ENCODE peak calls at places on chromosomes 2 and 18, in eight cellular contexts. Y, M, W, P, F, H, R and S are unnamed samples. For H3K4me1, the result is how much of the 10 kb centered on the place peaks cover.

GRCh38 chr2:158725496-158725895 is 69.6 kb upstream of the DAPL1 start:
- DNase-seq in W (no peak), H (peak), F (no peak), P (peak), R (no peak), Y (no peak), M (no peak), S (no peak)

GRCh38 chr2:169393068-169393590 is 30.8 kb upstream of the LRP2 start:
- DNase-seq in P (no peak), F (no peak), R (no peak), W (no peak), H (no peak), Y (no peak), M (no peak), S (no peak)

GRCh38 chr2:160253440-160254296 is 53.6 kb upstream of the ITGB6 start:
- DNase-seq in Y (no peak), H (no peak), F (no peak), W (no peak), P (peak), R (no peak), M (no peak), S (no peak)

GRCh38 chr18:57649536-57650495 is 28.2 kb upstream of the NARS1 start:
- DNase-seq in H (no peak), R (no peak), P (peak), Y (no peak), M (no peak), F (no peak), W (no peak), S (no peak)

GRCh38 chr2:173021939-173022371 is 53.7 kb upstream of the MAP3K20 start:
- DNase-seq in Y (no peak), H (peak), F (no peak), P (peak), M (no peak), R (no peak), W (no peak), S (no peak)

GRCh38 chr2:236366049-236366387 is 101.8 kb upstream of the ASB18 start:
- DNase-seq in R (peak), P (no peak), Y (no peak), W (no peak), H (no peak), M (no peak), F (no peak), S (no peak)

GRCh38 chr2:208129804-208130712 is at the start of gene CRYGC:
- DNase-seq in P (no peak), F (no peak), R (no peak), Y (no peak), W (no peak), M (no peak), H (no peak), S (no peak)

GRCh38 chr2:200845194-200845593 is 19.3 kb downstream of the CLK1 start:
- DNase-seq in H (no peak), P (no peak), F (no peak), W (no peak), M (no peak), Y (no peak), R (no peak), S (no peak)

GRCh38 chr2:7899241-7899640 is 782.6 kb upstream of the ID2 start:
- DNase-seq in P (no peak), F (no peak), R (no peak), M (no peak), Y (no peak), W (peak), H (peak), S (no peak)

GRCh38 chr2:7736646-7737305 is 819.6 kb downstream of the RNF144A start:
- DNase-seq in W (peak), R (no peak), H (no peak), Y (no peak), F (no peak), M (no peak), P (peak), S (no peak)

GRCh38 chr2:96949153-96949520 is 37.2 kb downstream of the FAM178B start:
- DNase-seq in Y (no peak), M (no peak), R (no peak), H (no peak), W (no peak), F (no peak), P (no peak), S (no peak)

GRCh38 chr2:239429473-239430350 is 28.9 kb upstream of the HDAC4 start:
- DNase-seq in F (no peak), M (no peak), H (no peak), Y (no peak), R (no peak), P (no peak), W (no peak), S (no peak)

GRCh38 chr2:66845307-66845706 is 410.4 kb downstream of the MEIS1 start:
- DNase-seq in W (no peak), Y (no peak), P (no peak), R (no peak), F (no peak), H (no peak), M (no peak), S (no peak)

GRCh38 chr2:175837046-175837445 is 165.0 kb downstream of the LNPK start:
- DNase-seq in W (no peak), P (no peak), M (peak), F (no peak), Y (peak), R (no peak), H (no peak), S (no peak)

GRCh38 chr2:185433824-185434223 is 304.8 kb upstream of the FSIP2 start:
- DNase-seq in Y (no peak), H (peak), F (no peak), M (no peak), R (no peak), W (no peak), P (no peak), S (peak)

GRCh38 chr2:236565225-236565624 is 4.4 kb upstream of the ACKR3 start:
- DNase-seq in P (no peak), W (no peak), R (no peak), M (no peak), Y (no peak), F (no peak), H (no peak), S (no peak)

GRCh38 chr2:216987176-216987809 is 127.4 kb upstream of the TNP1 start:
- DNase-seq in M (peak), Y (peak), P (no peak), W (no peak), H (no peak), R (no peak), F (no peak), S (no peak)

GRCh38 chr18:3262234-3263171 is 570 bp downstream of the MYL12B start:
- DNase-seq in W (peak), H (peak), P (peak), M (no peak), Y (no peak), F (no peak), R (no peak), S (no peak)

GRCh38 chr2:174014699-174015070 is 49.5 kb upstream of the SP3 start:
- DNase-seq in Y (no peak), H (peak), F (no peak), M (no peak), R (no peak), P (no peak), W (no peak), S (no peak)

GRCh38 chr2:102520009-102520408 is 47.0 kb downstream of the SLC9A4 start:
- DNase-seq in Y (no peak), P (peak), H (peak), M (no peak), F (peak), W (peak), R (no peak), S (peak)

GRCh38 chr2:218286570-218287459 is 5.5 kb downstream of the TMBIM1 start:
- DNase-seq in Y (peak), H (peak), R (peak), W (peak), M (peak), P (peak), F (peak), S (peak)

GRCh38 chr2:183665976-183666375 is 541.7 kb downstream of the NUP35 start:
- DNase-seq in P (no peak), M (no peak), H (no peak), R (no peak), W (no peak), F (no peak), Y (no peak), S (no peak)

GRCh38 chr2:49021170-49021743 is 133.1 kb downstream of the FSHR start:
- DNase-seq in R (no peak), W (no peak), F (no peak), P (no peak), Y (no peak), M (no peak), H (peak), S (no peak)

GRCh38 chr2:2095360-2096093 is 235.5 kb downstream of the MYT1L start:
- DNase-seq in M (no peak), H (peak), F (no peak), Y (no peak), W (no peak), P (no peak), R (no peak), S (no peak)

GRCh38 chr18:23784811-23785245 is 95.6 kb downstream of the LAMA3 start:
- DNase-seq in Y (no peak), M (no peak), W (no peak), F (no peak), R (no peak), P (no peak), H (no peak), S (no peak)

GRCh38 chr2:57479994-57480393 is 566.6 kb upstream of the VRK2 start:
- DNase-seq in F (no peak), P (no peak), H (no peak), W (no peak), M (no peak), R (no peak), Y (no peak), S (no peak)

GRCh38 chr2:48085888-48086287 is 179.6 kb upstream of the FBXO11 start:
- DNase-seq in P (no peak), M (no peak), W (no peak), R (no peak), H (no peak), Y (no peak), F (no peak), S (no peak)

GRCh38 chr2:135055182-135055786 is 3.2 kb downstream of the RAB3GAP1 start:
- DNase-seq in H (no peak), P (peak), W (no peak), F (no peak), M (no peak), Y (no peak), R (no peak), S (no peak)

GRCh38 chr2:181466661-181467576 is 9.7 kb downstream of the ITGA4 start:
- DNase-seq in Y (peak), M (peak), P (peak), H (peak), F (peak), R (peak), W (peak), S (peak)

GRCh38 chr18:37529296-37529695 is 36.3 kb downstream of the CELF4 start:
- DNase-seq in F (no peak), W (no peak), H (no peak), M (no peak), R (no peak), P (no peak), Y (no peak), S (no peak)

GRCh38 chr2:223779877-223780276 is 57.5 kb downstream of the AP1S3 start:
- DNase-seq in H (peak), F (no peak), R (no peak), M (no peak), Y (no peak), W (peak), P (peak), S (peak)

GRCh38 chr2:128178650-128179460 is 87.9 kb downstream of the UGGT1 start:
- DNase-seq in P (peak), F (peak), W (peak), H (peak), R (no peak), Y (peak), M (peak), S (peak)
- H3K4me3 ChIP-seq in P (no peak), F (no peak), W (no peak), H (no peak), R (no peak), Y (no peak), M (no peak), S (no peak)

GRCh38 chr2:98454073-98454472 is 9.4 kb downstream of the INPP4A start:
- DNase-seq in F (no peak), H (peak), R (no peak), M (no peak), Y (no peak), P (no peak), W (no peak), S (peak)

GRCh38 chr2:98455494-98455976 is 10.9 kb downstream of the INPP4A start:
- DNase-seq in H (no peak), F (no peak), P (no peak), M (no peak), Y (no peak), R (no peak), W (no peak), S (no peak)

GRCh38 chr2:98452396-98453027 is 7.9 kb downstream of the INPP4A start:
- DNase-seq in P (no peak), H (no peak), M (no peak), R (no peak), W (no peak), Y (no peak), F (no peak), S (no peak)

GRCh38 chr2:98453531-98453930 is 8.9 kb downstream of the INPP4A start:
- DNase-seq in M (no peak), W (no peak), R (no peak), Y (no peak), F (no peak), P (no peak), H (no peak), S (no peak)

DNA sequence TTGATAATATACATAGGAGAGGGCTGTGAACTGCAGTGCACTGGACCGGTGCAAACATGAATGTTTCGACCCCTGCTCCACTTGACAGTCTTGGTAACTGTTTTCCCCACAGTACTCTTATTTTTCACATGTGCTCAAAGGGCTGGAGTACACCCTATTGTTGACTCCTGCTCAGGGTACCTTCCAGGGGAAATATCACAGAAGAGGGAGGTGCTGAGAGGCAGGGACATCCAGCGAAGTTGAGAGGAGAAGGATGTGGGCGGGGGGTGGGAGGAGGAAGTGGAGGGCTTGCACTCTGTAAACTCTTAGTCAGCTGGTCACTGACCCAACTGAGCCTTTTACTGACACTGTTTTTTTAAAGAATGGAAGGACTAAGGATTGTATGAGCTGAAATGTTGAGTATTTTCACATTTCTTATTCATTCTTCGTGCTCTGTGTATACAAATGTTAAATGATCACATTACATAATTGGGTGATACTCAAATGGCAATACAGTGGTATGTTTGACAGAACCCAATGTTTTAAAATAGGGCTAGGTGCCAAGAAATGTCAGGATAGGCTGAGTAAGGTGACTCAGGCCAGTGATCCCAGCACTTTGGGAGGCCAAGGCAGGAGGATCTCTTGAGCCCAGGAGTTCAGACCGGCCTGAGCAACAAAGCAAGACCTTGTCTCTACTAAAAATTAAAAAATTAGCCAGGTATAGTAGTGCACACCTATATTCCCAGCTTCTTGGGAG is 10.0 kb downstream of the INPP4A start:
- DNase-seq in F (no peak), P (peak), R (no peak), Y (no peak), W (peak), M (no peak), H (peak), S (no peak)
- H3K4me1 ChIP-seq in F (half or more), P (half or more), R (under half), Y (under half), W (under half), M (under half), H (under half), S (under half)

DNA sequence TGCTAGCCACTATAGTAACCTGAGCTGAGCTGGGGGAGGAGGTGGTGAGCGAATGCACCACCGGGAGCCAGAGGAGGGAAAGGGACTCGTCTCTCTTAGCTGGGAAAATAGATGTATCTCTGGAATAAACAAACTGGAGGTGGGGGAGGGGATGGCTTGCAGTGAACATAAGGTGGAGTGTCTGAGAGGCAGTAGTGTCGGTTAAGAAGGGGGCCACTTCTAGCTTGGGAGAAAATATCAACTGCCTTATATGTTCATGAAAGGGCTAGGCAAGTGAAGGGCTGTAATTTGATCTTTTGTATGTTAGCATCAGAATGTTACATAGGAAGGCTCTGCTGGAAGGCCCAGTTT is 2.2 kb downstream of the SETBP1 start:
- DNase-seq in Y (peak), F (peak), R (no peak), M (peak), P (no peak), H (peak), W (no peak), S (no peak)
- H3K4me3 ChIP-seq in Y (peak), F (peak), R (peak), M (peak), P (no peak), H (peak), W (no peak), S (peak)

DNA sequence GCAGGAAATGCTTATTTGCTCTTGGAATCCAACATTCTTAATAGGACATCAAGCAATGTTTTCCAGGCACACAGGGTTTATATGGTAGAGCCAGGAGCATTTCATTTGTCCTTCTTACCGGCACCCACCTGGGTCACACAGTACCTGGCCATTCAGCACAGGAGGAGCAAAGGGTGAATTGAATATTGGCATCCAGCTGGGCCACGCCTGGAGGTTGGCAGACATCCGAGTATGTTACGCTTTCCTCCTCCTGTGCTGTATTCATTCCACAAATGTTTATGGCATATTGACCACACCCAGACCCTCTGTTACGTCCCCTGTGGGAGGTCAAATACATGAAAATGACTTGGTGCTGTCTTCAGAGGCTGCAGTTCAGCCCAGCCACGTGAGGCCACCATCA is 206.2 kb downstream of the RTP5 start:
- DNase-seq in R (no peak), F (peak), Y (no peak), W (no peak), H (no peak), P (peak), M (no peak), S (no peak)
- H3K4me1 ChIP-seq in R (under half), F (under half), Y (under half), W (under half), H (under half), P (under half), M (under half), S (under half)

GRCh38 chr2:186589733-186590537 is at the start of gene ITGAV:
- DNase-seq in H (peak), W (peak), Y (peak), P (peak), M (peak), F (peak), R (peak), S (peak)

GRCh38 chr2:186590538-186591441 is 934 bp downstream of the ITGAV start:
- DNase-seq in H (peak), Y (no peak), M (no peak), F (no peak), P (peak), R (no peak), W (peak), S (no peak)

GRCh38 chr2:186595219-186595618 is 5.4 kb downstream of the ITGAV start:
- DNase-seq in F (peak), Y (no peak), R (no peak), W (no peak), P (peak), M (peak), H (peak), S (no peak)

GRCh38 chr2:186592137-186592875 is 2.5 kb downstream of the ITGAV start:
- DNase-seq in R (no peak), Y (no peak), H (no peak), F (no peak), M (no peak), W (no peak), P (no peak), S (no peak)

DNA sequence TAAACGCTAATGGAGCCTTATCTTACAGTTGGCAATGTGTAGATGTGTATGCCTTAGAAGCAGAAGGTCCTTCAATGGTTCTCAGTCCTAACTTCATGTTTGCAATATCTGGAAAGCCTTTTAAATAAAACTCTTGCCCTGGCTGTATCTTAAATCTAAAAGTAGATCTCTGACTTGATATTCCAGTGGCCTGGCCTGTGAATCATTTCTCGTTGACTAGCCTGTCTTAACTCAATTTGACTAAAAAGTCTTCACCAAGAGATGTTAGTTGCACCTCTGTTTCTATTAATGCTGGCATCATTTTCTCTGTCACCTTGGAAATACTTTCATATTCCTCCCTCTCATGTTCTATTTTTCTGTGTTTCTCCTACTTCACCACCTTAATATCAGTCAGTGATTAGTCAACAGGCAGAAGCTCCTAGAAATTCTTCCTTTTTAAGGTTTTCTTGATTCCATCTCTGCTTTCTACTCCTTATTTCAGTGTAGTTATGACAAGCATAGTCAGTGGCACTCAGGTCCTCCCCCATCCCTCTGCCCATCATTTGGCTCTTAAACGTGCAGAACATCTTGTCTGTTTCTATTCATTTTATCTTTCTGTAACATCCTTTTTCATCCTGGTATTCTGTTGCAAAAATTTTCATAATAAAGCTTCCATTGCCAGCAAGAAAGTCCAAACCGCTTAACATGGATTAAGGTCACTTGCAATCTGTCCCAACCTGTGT is 4.3 kb downstream of the ITGAV start:
- DNase-seq in R (no peak), F (no peak), H (no peak), W (no peak), M (no peak), Y (no peak), P (no peak), S (no peak)
- H3K4me3 ChIP-seq in R (no peak), F (no peak), H (no peak), W (no peak), M (no peak), Y (no peak), P (no peak), S (no peak)